ENCODE peak calls at places on chromosomes 7 and 10, in six cellular contexts. One of them, this sample, is unnamed.

GRCh38 chr7:95509199-95509598 is 23.5 kb downstream of the ASB4 start:
- DNase-seq in CD8-positive, alpha-beta T cell: no peak
- DNase-seq in AG10803: peak; percentile 18
- DNase-seq in mammary epithelial cell: peak; percentile 31
- DNase-seq in mesothelial cell of epicardium: no peak
- DNase-seq in dorsolateral prefrontal cortex: peak; percentile 25
- DNase-seq in this sample: no peak

GRCh38 chr7:76397409-76398183 is 11.9 kb downstream of the SSC4D start:
- DNase-seq in CD8-positive, alpha-beta T cell: peak; percentile 76
- DNase-seq in AG10803: peak; percentile 58
- DNase-seq in mammary epithelial cell: peak; percentile 34
- DNase-seq in mesothelial cell of epicardium: no peak
- DNase-seq in dorsolateral prefrontal cortex: peak; percentile 65
- DNase-seq in this sample: no peak

GRCh38 chr10:69769395-69769989 is 32.2 kb upstream of the COL13A1 start:
- DNase-seq in CD8-positive, alpha-beta T cell: no peak
- DNase-seq in AG10803: peak; percentile 84
- DNase-seq in mammary epithelial cell: peak; percentile 59
- DNase-seq in mesothelial cell of epicardium: no peak
- DNase-seq in dorsolateral prefrontal cortex: no peak
- DNase-seq in this sample: no peak

GRCh38 chr10:125064681-125065492 is 95.5 kb downstream of the CTBP2 start:
- DNase-seq in CD8-positive, alpha-beta T cell: peak; percentile 20
- DNase-seq in AG10803: peak; percentile 94
- DNase-seq in mammary epithelial cell: peak; percentile 98
- DNase-seq in mesothelial cell of epicardium: peak; percentile 54
- DNase-seq in dorsolateral prefrontal cortex: no peak
- DNase-seq in this sample: no peak

GRCh38 chr10:94314913-94315545 is 47.7 kb downstream of the NOC3L start:
- DNase-seq in CD8-positive, alpha-beta T cell: no peak
- DNase-seq in AG10803: peak; percentile 88
- DNase-seq in mammary epithelial cell: no peak
- DNase-seq in mesothelial cell of epicardium: no peak
- DNase-seq in dorsolateral prefrontal cortex: no peak
- DNase-seq in this sample: no peak

GRCh38 chr7:42502022-42502421 is 265.0 kb upstream of the GLI3 start:
- DNase-seq in CD8-positive, alpha-beta T cell: no peak
- DNase-seq in AG10803: peak; percentile 51
- DNase-seq in mammary epithelial cell: peak; percentile 62
- DNase-seq in mesothelial cell of epicardium: no peak
- DNase-seq in dorsolateral prefrontal cortex: no peak
- DNase-seq in this sample: no peak

GRCh38 chr7:48173983-48174382 is 2.7 kb downstream of the ABCA13 start:
- DNase-seq in CD8-positive, alpha-beta T cell: no peak
- DNase-seq in AG10803: peak; percentile 30
- DNase-seq in mammary epithelial cell: peak; percentile 41
- DNase-seq in mesothelial cell of epicardium: no peak
- DNase-seq in dorsolateral prefrontal cortex: no peak
- DNase-seq in this sample: no peak

GRCh38 chr7:140625908-140626868 is 14.4 kb downstream of the DENND2A start:
- DNase-seq in CD8-positive, alpha-beta T cell: no peak
- DNase-seq in AG10803: peak; percentile 97
- DNase-seq in mammary epithelial cell: peak; percentile 90
- DNase-seq in mesothelial cell of epicardium: peak; percentile 87
- DNase-seq in dorsolateral prefrontal cortex: peak; percentile 46
- DNase-seq in this sample: no peak

GRCh38 chr7:91553410-91553895 is 289.2 kb downstream of the FZD1 start:
- DNase-seq in CD8-positive, alpha-beta T cell: no peak
- DNase-seq in AG10803: no peak
- DNase-seq in mammary epithelial cell: no peak
- DNase-seq in mesothelial cell of epicardium: no peak
- DNase-seq in dorsolateral prefrontal cortex: no peak
- DNase-seq in this sample: no peak

GRCh38 chr7:93442478-93443224 is 131.9 kb downstream of the CALCR start:
- DNase-seq in CD8-positive, alpha-beta T cell: peak; percentile 33
- DNase-seq in AG10803: peak; percentile 23
- DNase-seq in mammary epithelial cell: peak; percentile 19
- DNase-seq in mesothelial cell of epicardium: no peak
- DNase-seq in dorsolateral prefrontal cortex: no peak
- DNase-seq in this sample: no peak

GRCh38 chr7:41188163-41189130 is 514.4 kb downstream of the INHBA start:
- DNase-seq in CD8-positive, alpha-beta T cell: no peak
- DNase-seq in AG10803: peak; percentile 75
- DNase-seq in mammary epithelial cell: peak; percentile 80
- DNase-seq in mesothelial cell of epicardium: no peak
- DNase-seq in dorsolateral prefrontal cortex: no peak
- DNase-seq in this sample: no peak

GRCh38 chr10:92799591-92799990 is 48.7 kb upstream of the EXOC6 start:
- DNase-seq in CD8-positive, alpha-beta T cell: no peak
- DNase-seq in AG10803: no peak
- DNase-seq in mammary epithelial cell: peak; percentile 28
- DNase-seq in mesothelial cell of epicardium: no peak
- DNase-seq in dorsolateral prefrontal cortex: no peak
- DNase-seq in this sample: no peak

GRCh38 chr7:143265017-143265693 is 1.9 kb downstream of the GSTK1 start:
- DNase-seq in CD8-positive, alpha-beta T cell: no peak
- DNase-seq in AG10803: no peak
- DNase-seq in mammary epithelial cell: no peak
- DNase-seq in mesothelial cell of epicardium: no peak
- DNase-seq in dorsolateral prefrontal cortex: no peak
- DNase-seq in this sample: no peak

GRCh38 chr7:149071641-149072437 is 18.7 kb downstream of the ZNF786 start:
- DNase-seq in CD8-positive, alpha-beta T cell: peak; percentile 49
- DNase-seq in AG10803: peak; percentile 2
- DNase-seq in mammary epithelial cell: no peak
- DNase-seq in mesothelial cell of epicardium: no peak
- DNase-seq in dorsolateral prefrontal cortex: no peak
- DNase-seq in this sample: no peak

GRCh38 chr7:2110586-2111396 is 122.0 kb downstream of the MAD1L1 start:
- DNase-seq in CD8-positive, alpha-beta T cell: no peak
- DNase-seq in AG10803: no peak
- DNase-seq in mammary epithelial cell: no peak
- DNase-seq in mesothelial cell of epicardium: no peak
- DNase-seq in dorsolateral prefrontal cortex: no peak
- DNase-seq in this sample: no peak

GRCh38 chr7:27165089-27165654 is at the start of gene HOXA9:
- DNase-seq in CD8-positive, alpha-beta T cell: no peak
- DNase-seq in AG10803: peak; percentile 97
- DNase-seq in mammary epithelial cell: no peak
- DNase-seq in mesothelial cell of epicardium: no peak
- DNase-seq in dorsolateral prefrontal cortex: no peak
- DNase-seq in this sample: no peak

GRCh38 chr10:101301111-101301731 is 52.7 kb upstream of the BTRC start:
- DNase-seq in CD8-positive, alpha-beta T cell: peak; percentile 22
- DNase-seq in AG10803: peak; percentile 13
- DNase-seq in mammary epithelial cell: peak; percentile 64
- DNase-seq in mesothelial cell of epicardium: no peak
- DNase-seq in dorsolateral prefrontal cortex: no peak
- DNase-seq in this sample: no peak
- TF ChIP-seq CTCF in CD8-positive, alpha-beta T cell: peak; percentile 26
- TF ChIP-seq CTCF in AG10803: peak; percentile 50
- TF ChIP-seq CTCF in mammary epithelial cell: peak; percentile 82
- TF ChIP-seq CTCF in mesothelial cell of epicardium: no peak
- TF ChIP-seq CTCF in dorsolateral prefrontal cortex: no peak
- TF ChIP-seq CTCF in this sample: peak; percentile 88

GRCh38 chr10:6191147-6191546 is 11.6 kb upstream of the PFKFB3 start:
- DNase-seq in CD8-positive, alpha-beta T cell: no peak
- DNase-seq in AG10803: no peak
- DNase-seq in mammary epithelial cell: no peak
- DNase-seq in mesothelial cell of epicardium: no peak
- DNase-seq in dorsolateral prefrontal cortex: no peak
- DNase-seq in this sample: no peak
- TF ChIP-seq CTCF in CD8-positive, alpha-beta T cell: no peak
- TF ChIP-seq CTCF in AG10803: no peak
- TF ChIP-seq CTCF in mammary epithelial cell: no peak
- TF ChIP-seq CTCF in mesothelial cell of epicardium: no peak
- TF ChIP-seq CTCF in dorsolateral prefrontal cortex: no peak
- TF ChIP-seq CTCF in this sample: no peak

GRCh38 chr7:155296788-155297516 is 726 bp upstream of the INSIG1 start:
- DNase-seq in CD8-positive, alpha-beta T cell: peak; percentile 90
- DNase-seq in AG10803: peak; percentile 74
- DNase-seq in mammary epithelial cell: peak; percentile 68
- DNase-seq in mesothelial cell of epicardium: peak; percentile 58
- DNase-seq in dorsolateral prefrontal cortex: peak; percentile 55
- DNase-seq in this sample: no peak
- TF ChIP-seq CTCF in CD8-positive, alpha-beta T cell: peak; percentile 32
- TF ChIP-seq CTCF in AG10803: no peak
- TF ChIP-seq CTCF in mammary epithelial cell: no peak
- TF ChIP-seq CTCF in mesothelial cell of epicardium: peak; percentile 57
- TF ChIP-seq CTCF in dorsolateral prefrontal cortex: no peak
- TF ChIP-seq CTCF in this sample: no peak

GRCh38 chr7:107213193-107213788 is 44.5 kb downstream of the HBP1 start:
- DNase-seq in CD8-positive, alpha-beta T cell: no peak
- DNase-seq in AG10803: no peak
- DNase-seq in mammary epithelial cell: no peak
- DNase-seq in mesothelial cell of epicardium: no peak
- DNase-seq in dorsolateral prefrontal cortex: no peak
- DNase-seq in this sample: no peak
- TF ChIP-seq CTCF in CD8-positive, alpha-beta T cell: no peak
- TF ChIP-seq CTCF in AG10803: no peak
- TF ChIP-seq CTCF in mammary epithelial cell: no peak
- TF ChIP-seq CTCF in mesothelial cell of epicardium: no peak
- TF ChIP-seq CTCF in dorsolateral prefrontal cortex: no peak
- TF ChIP-seq CTCF in this sample: no peak

DNA sequence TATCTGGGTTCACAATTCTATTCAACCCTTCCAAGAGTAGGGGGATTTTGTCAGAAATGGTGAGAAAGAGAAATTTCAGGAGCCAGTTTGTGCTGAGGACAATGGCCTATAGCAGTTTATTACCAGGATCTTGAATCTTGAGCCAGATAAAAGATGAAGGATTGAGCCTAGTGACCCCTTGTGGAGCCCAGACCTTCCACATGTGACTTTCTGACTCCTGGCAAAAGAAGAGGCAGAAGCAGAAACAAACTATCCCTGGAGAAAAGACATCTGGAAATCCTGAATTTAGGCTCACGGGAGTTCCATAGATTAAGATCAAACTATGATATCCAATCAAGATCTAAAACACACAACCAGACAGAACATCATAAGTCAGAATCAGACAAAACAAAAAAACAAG is 60.9 kb upstream of the CHRM2 start:
- DNase-seq in CD8-positive, alpha-beta T cell: no peak
- DNase-seq in AG10803: no peak
- DNase-seq in mammary epithelial cell: no peak
- DNase-seq in mesothelial cell of epicardium: no peak
- DNase-seq in dorsolateral prefrontal cortex: no peak
- DNase-seq in this sample: no peak
- TF ChIP-seq CTCF in CD8-positive, alpha-beta T cell: no peak
- TF ChIP-seq CTCF in AG10803: no peak
- TF ChIP-seq CTCF in mammary epithelial cell: no peak
- TF ChIP-seq CTCF in mesothelial cell of epicardium: no peak
- TF ChIP-seq CTCF in dorsolateral prefrontal cortex: no peak
- TF ChIP-seq CTCF in this sample: peak; percentile 13

This sample was measured in D721Med.